ENCODE peak calls at places on chromosomes 7 and 10, in four cellular contexts. One of them, this sample, is unnamed.

GRCh38 chr7:139749545-139749944 is 28.3 kb downstream of the HIPK2 start:
- DNase-seq in K562: no peak
- DNase-seq in A549: no peak
- DNase-seq in HepG2: no peak
- DNase-seq in this sample: no peak

GRCh38 chr7:24456526-24457214 is 116.6 kb upstream of the PALS2 start:
- DNase-seq in K562: no peak
- DNase-seq in A549: peak
- DNase-seq in HepG2: peak
- DNase-seq in this sample: no peak

GRCh38 chr10:88840881-88841280 is 10.8 kb downstream of the ANKRD22 start:
- DNase-seq in K562: no peak
- DNase-seq in A549: no peak
- DNase-seq in HepG2: no peak
- DNase-seq in this sample: no peak

GRCh38 chr7:155962968-155963300 is 150.7 kb upstream of the SHH start:
- DNase-seq in K562: no peak
- DNase-seq in A549: no peak
- DNase-seq in HepG2: no peak
- DNase-seq in this sample: no peak

GRCh38 chr10:119205926-119206602 is 1.3 kb upstream of the GRK5 start:
- DNase-seq in K562: peak
- DNase-seq in A549: peak
- DNase-seq in HepG2: peak
- DNase-seq in this sample: peak

GRCh38 chr10:71687077-71687476 is 32.5 kb downstream of the C10orf105 start:
- DNase-seq in K562: no peak
- DNase-seq in A549: no peak
- DNase-seq in HepG2: no peak
- DNase-seq in this sample: no peak

GRCh38 chr10:103668351-103669242 is 175.1 kb downstream of the NEURL1 start:
- DNase-seq in K562: peak
- DNase-seq in A549: no peak
- DNase-seq in HepG2: no peak
- DNase-seq in this sample: no peak

GRCh38 chr7:27148776-27149641 is 1.4 kb upstream of the HOXA6 start:
- DNase-seq in K562: no peak
- DNase-seq in A549: no peak
- DNase-seq in HepG2: no peak
- DNase-seq in this sample: no peak

GRCh38 chr10:102457591-102458150 is 6.3 kb upstream of the C10orf95 start:
- DNase-seq in K562: no peak
- DNase-seq in A549: no peak
- DNase-seq in HepG2: no peak
- DNase-seq in this sample: no peak

GRCh38 chr10:122460891-122461293 is 461 bp upstream of the HTRA1 start:
- DNase-seq in K562: no peak
- DNase-seq in A549: no peak
- DNase-seq in HepG2: no peak
- DNase-seq in this sample: no peak

GRCh38 chr10:10320981-10321380 is 696.7 kb upstream of the CELF2 start:
- DNase-seq in K562: no peak
- DNase-seq in A549: no peak
- DNase-seq in HepG2: no peak
- DNase-seq in this sample: no peak

GRCh38 chr7:70053421-70053820 is 455.1 kb downstream of the AUTS2 start:
- DNase-seq in K562: no peak
- DNase-seq in A549: no peak
- DNase-seq in HepG2: no peak
- DNase-seq in this sample: no peak

GRCh38 chr10:67669978-67670377 is 26.0 kb downstream of the CTNNA3 start:
- DNase-seq in K562: no peak
- DNase-seq in A549: no peak
- DNase-seq in HepG2: no peak
- DNase-seq in this sample: no peak

GRCh38 chr10:119131512-119132240 is 27.8 kb downstream of the DENND10 start:
- DNase-seq in K562: no peak
- DNase-seq in A549: peak
- DNase-seq in HepG2: no peak
- DNase-seq in this sample: no peak

GRCh38 chr7:21675255-21675654 is 132.4 kb downstream of the DNAH11 start:
- DNase-seq in K562: no peak
- DNase-seq in A549: no peak
- DNase-seq in HepG2: no peak
- DNase-seq in this sample: no peak

GRCh38 chr10:11018426-11018818 is 750 bp downstream of the CELF2 start:
- DNase-seq in K562: peak
- DNase-seq in A549: no peak
- DNase-seq in HepG2: no peak
- DNase-seq in this sample: peak

GRCh38 chr10:77185696-77186095 is 451.9 kb downstream of the KCNMA1 start:
- DNase-seq in K562: no peak
- DNase-seq in A549: no peak
- DNase-seq in HepG2: no peak
- DNase-seq in this sample: no peak

GRCh38 chr7:28106316-28106957 is 74.2 kb downstream of the JAZF1 start:
- DNase-seq in K562: no peak
- DNase-seq in A549: no peak
- DNase-seq in HepG2: no peak
- DNase-seq in this sample: no peak

GRCh38 chr10:114256041-114256765 is 17.1 kb downstream of the VWA2 start:
- DNase-seq in K562: no peak
- DNase-seq in A549: no peak
- DNase-seq in HepG2: no peak
- DNase-seq in this sample: no peak

GRCh38 chr10:3397231-3397630 is 224.6 kb upstream of the PITRM1 start:
- DNase-seq in K562: no peak
- DNase-seq in A549: peak
- DNase-seq in HepG2: no peak
- DNase-seq in this sample: no peak

GRCh38 chr10:4847580-4848020 is 21.6 kb downstream of the AKR1E2 start:
- DNase-seq in K562: peak
- DNase-seq in A549: peak
- DNase-seq in HepG2: no peak
- DNase-seq in this sample: no peak

GRCh38 chr7:96218844-96219243 is 103.1 kb downstream of the SLC25A13 start:
- DNase-seq in K562: no peak
- DNase-seq in A549: no peak
- DNase-seq in HepG2: no peak
- DNase-seq in this sample: no peak

GRCh38 chr10:110777017-110777416 is 94.7 kb upstream of the PDCD4 start:
- DNase-seq in K562: no peak
- DNase-seq in A549: no peak
- DNase-seq in HepG2: no peak
- DNase-seq in this sample: no peak

GRCh38 chr7:39509441-39509840 is 56.8 kb upstream of the YAE1 start:
- DNase-seq in K562: no peak
- DNase-seq in A549: no peak
- DNase-seq in HepG2: no peak
- DNase-seq in this sample: no peak

GRCh38 chr10:119203006-119203405 is 4.4 kb upstream of the GRK5 start:
- DNase-seq in K562: no peak
- DNase-seq in A549: no peak
- DNase-seq in HepG2: peak
- DNase-seq in this sample: no peak

GRCh38 chr10:77500754-77501151 is 136.9 kb downstream of the KCNMA1 start:
- DNase-seq in K562: no peak
- DNase-seq in A549: no peak
- DNase-seq in HepG2: no peak
- DNase-seq in this sample: no peak

GRCh38 chr10:80535671-80536360 is 1.9 kb upstream of the SH2D4B start:
- DNase-seq in K562: peak
- DNase-seq in A549: peak
- DNase-seq in HepG2: no peak
- DNase-seq in this sample: peak

GRCh38 chr10:58152698-58153263 is 114.9 kb downstream of the IPMK start:
- DNase-seq in K562: peak
- DNase-seq in A549: peak
- DNase-seq in HepG2: peak
- DNase-seq in this sample: peak

GRCh38 chr10:60315311-60315710 is 74.4 kb downstream of the ANK3 start:
- DNase-seq in K562: no peak
- DNase-seq in A549: no peak
- DNase-seq in HepG2: no peak
- DNase-seq in this sample: no peak

GRCh38 chr7:118153551-118154177 is 30.3 kb upstream of the LSM8 start:
- DNase-seq in K562: peak
- DNase-seq in A549: peak
- DNase-seq in HepG2: peak
- DNase-seq in this sample: no peak

GRCh38 chr7:29319719-29320521 is 125.3 kb downstream of the CHN2 start:
- DNase-seq in K562: no peak
- DNase-seq in A549: no peak
- DNase-seq in HepG2: no peak
- DNase-seq in this sample: no peak

GRCh38 chr7:20412023-20412422 is 81.3 kb downstream of the ITGB8 start:
- DNase-seq in K562: no peak
- DNase-seq in A549: no peak
- DNase-seq in HepG2: no peak
- DNase-seq in this sample: no peak

GRCh38 chr10:17427201-17427600 is 27.2 kb downstream of the ST8SIA6 start:
- DNase-seq in K562: no peak
- DNase-seq in A549: no peak
- DNase-seq in HepG2: no peak
- DNase-seq in this sample: no peak

GRCh38 chr10:17428096-17428615 is 26.2 kb downstream of the ST8SIA6 start:
- DNase-seq in K562: no peak
- DNase-seq in A549: no peak
- DNase-seq in HepG2: no peak
- DNase-seq in this sample: no peak

GRCh38 chr10:17426263-17426600 is 28.2 kb downstream of the ST8SIA6 start:
- DNase-seq in K562: no peak
- DNase-seq in A549: no peak
- DNase-seq in HepG2: no peak
- DNase-seq in this sample: no peak

GRCh38 chr10:17425584-17426262 is 28.7 kb downstream of the ST8SIA6 start:
- DNase-seq in K562: peak
- DNase-seq in A549: no peak
- DNase-seq in HepG2: no peak
- DNase-seq in this sample: no peak

GRCh38 chr10:17423641-17424186 is 30.7 kb downstream of the ST8SIA6 start:
- DNase-seq in K562: no peak
- DNase-seq in A549: no peak
- DNase-seq in HepG2: no peak
- DNase-seq in this sample: no peak
- TF ChIP-seq ESRRA in K562: peak
- TF ChIP-seq ESRRA in A549: no peak
- TF ChIP-seq ESRRA in HepG2: no peak
- TF ChIP-seq ESRRA in this sample: no peak

GRCh38 chr7:101678713-101679112 is 49.6 kb upstream of the MYL10 start:
- DNase-seq in K562: no peak
- DNase-seq in A549: no peak
- DNase-seq in HepG2: no peak
- DNase-seq in this sample: no peak
- TF ChIP-seq JUN in K562: no peak
- TF ChIP-seq JUN in A549: no peak
- TF ChIP-seq JUN in HepG2: no peak
- TF ChIP-seq JUN in this sample: no peak

GRCh38 chr7:80493121-80493849 is 18.6 kb downstream of the GNAT3 start:
- DNase-seq in K562: no peak
- DNase-seq in A549: no peak
- DNase-seq in HepG2: no peak
- DNase-seq in this sample: no peak

GRCh38 chr7:80499350-80499955 is 12.4 kb downstream of the GNAT3 start:
- DNase-seq in K562: no peak
- DNase-seq in A549: peak
- DNase-seq in HepG2: peak
- DNase-seq in this sample: peak

GRCh38 chr7:80496586-80496985 is 15.3 kb downstream of the GNAT3 start:
- DNase-seq in K562: no peak
- DNase-seq in A549: no peak
- DNase-seq in HepG2: no peak
- DNase-seq in this sample: no peak

GRCh38 chr7:80500325-80500724 is 11.5 kb downstream of the GNAT3 start:
- DNase-seq in K562: no peak
- DNase-seq in A549: no peak
- DNase-seq in HepG2: no peak
- DNase-seq in this sample: no peak

DNA sequence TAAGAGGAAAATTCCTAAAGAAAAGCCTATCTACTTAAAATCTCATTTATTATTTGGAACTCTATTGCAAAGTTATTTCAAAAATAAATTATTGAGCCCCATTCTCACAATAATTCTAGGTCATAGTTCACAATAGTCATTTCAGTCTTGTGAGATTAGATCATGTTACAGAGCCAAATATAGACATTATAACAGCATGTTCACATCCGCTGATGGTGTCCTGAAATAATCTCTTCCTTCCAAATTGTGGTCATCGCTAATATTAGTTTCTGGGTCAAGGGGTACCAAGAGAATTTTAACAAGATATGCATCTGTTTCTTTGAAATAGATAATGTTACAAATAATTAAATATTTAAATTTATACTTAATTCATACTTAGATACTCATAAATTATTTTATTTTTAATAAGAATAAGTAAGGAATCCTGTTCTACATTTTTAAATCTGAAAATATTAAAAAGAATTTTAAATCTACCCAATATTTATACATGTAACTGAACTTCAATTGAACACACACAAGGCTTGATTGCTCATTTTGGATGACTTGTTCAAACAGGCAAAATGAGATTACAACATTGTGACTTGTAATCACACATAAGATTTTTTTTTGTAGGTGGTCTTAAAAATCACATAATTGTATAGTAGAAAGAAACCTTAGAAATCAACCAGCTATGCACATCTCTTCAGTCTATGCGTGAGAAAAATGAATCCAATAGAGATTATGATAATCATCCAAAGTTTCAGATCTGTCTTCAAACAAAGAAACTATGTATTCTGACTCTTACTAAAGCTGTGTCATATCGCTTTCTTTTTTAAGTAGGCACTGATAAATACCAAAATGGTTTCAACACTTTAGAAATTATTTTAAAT is 13.1 kb downstream of the GNAT3 start:
- DNase-seq in K562: no peak
- DNase-seq in A549: no peak
- DNase-seq in HepG2: no peak
- DNase-seq in this sample: no peak
- TF ChIP-seq ESRRA in K562: no peak
- TF ChIP-seq ESRRA in A549: no peak
- TF ChIP-seq ESRRA in HepG2: no peak
- TF ChIP-seq ESRRA in this sample: no peak

GRCh38 chr10:34294137-34294536 is 521.0 kb downstream of the PARD3 start:
- DNase-seq in K562: no peak
- DNase-seq in A549: no peak
- DNase-seq in HepG2: no peak
- DNase-seq in this sample: no peak

GRCh38 chr10:34292178-34292565 is 522.9 kb downstream of the PARD3 start:
- DNase-seq in K562: no peak
- DNase-seq in A549: no peak
- DNase-seq in HepG2: no peak
- DNase-seq in this sample: no peak

GRCh38 chr10:34292675-34293074 is 522.4 kb downstream of the PARD3 start:
- DNase-seq in K562: no peak
- DNase-seq in A549: no peak
- DNase-seq in HepG2: no peak
- DNase-seq in this sample: no peak

GRCh38 chr10:34297551-34298370 is 517.3 kb downstream of the PARD3 start:
- DNase-seq in K562: no peak
- DNase-seq in A549: no peak
- DNase-seq in HepG2: peak
- DNase-seq in this sample: no peak

GRCh38 chr10:34295142-34295548 is 520.0 kb downstream of the PARD3 start:
- DNase-seq in K562: no peak
- DNase-seq in A549: no peak
- DNase-seq in HepG2: no peak
- DNase-seq in this sample: no peak
- TF ChIP-seq JUN in K562: no peak
- TF ChIP-seq JUN in A549: no peak
- TF ChIP-seq JUN in HepG2: no peak
- TF ChIP-seq JUN in this sample: no peak

This sample was measured in WTC11.